ENCODE peak calls at places on chromosomes 3 and 15, in five cellular contexts. K, Q, P, B and Z are unnamed samples.

GRCh38 chr15:83284563-83285283 is at the start of gene BNC1:
- DNase-seq in Q (peak; percentile 20), P (no peak), B (no peak), K (no peak), Z (peak; percentile 86)

GRCh38 chr15:44595656-44596510 is 58.9 kb downstream of the EIF3J start:
- DNase-seq in Q (no peak), B (no peak), P (no peak), K (no peak), Z (no peak)

GRCh38 chr3:171811913-171812321 is 1.6 kb upstream of the PLD1 start:
- DNase-seq in K (peak; percentile 42), P (no peak), B (peak; percentile 79), Q (peak; percentile 76), Z (peak; percentile 79)

GRCh38 chr3:150319900-150320299 is 88.2 kb upstream of the TSC22D2 start:
- DNase-seq in P (peak; percentile 83), K (peak; percentile 98), Q (peak; percentile 96), B (no peak), Z (peak; percentile 99)

GRCh38 chr3:24185738-24186384 is 240.8 kb downstream of the NR1D2 start:
- DNase-seq in B (no peak), Q (peak; percentile 75), P (peak; percentile 26), K (peak; percentile 81), Z (peak; percentile 76)

GRCh38 chr3:174495231-174495755 is 363.8 kb upstream of the NAALADL2 start:
- DNase-seq in B (no peak), P (no peak), K (no peak), Q (peak; percentile 45), Z (no peak)

GRCh38 chr3:182597621-182598041 is 195.7 kb upstream of the ATP11B start:
- DNase-seq in Q (no peak), P (no peak), K (peak; percentile 92), B (no peak), Z (peak; percentile 87)

GRCh38 chr3:105157766-105158085 is 209.0 kb upstream of the ALCAM start:
- DNase-seq in K (peak; percentile 60), Q (no peak), B (no peak), P (no peak), Z (peak; percentile 67)

GRCh38 chr15:90201944-90202375 is 830 bp downstream of the SEMA4B start:
- DNase-seq in K (no peak), B (no peak), P (no peak), Q (peak; percentile 38), Z (no peak)

GRCh38 chr15:80931721-80932609 is 57.7 kb downstream of the MESD start:
- DNase-seq in B (peak; percentile 71), P (no peak), K (no peak), Q (no peak), Z (no peak)

GRCh38 chr15:52783191-52783829 is 6.8 kb downstream of the ONECUT1 start:
- DNase-seq in K (no peak), B (no peak), Q (no peak), P (no peak), Z (no peak)

GRCh38 chr15:40908095-40908494 is 13.8 kb downstream of the VPS18 start:
- DNase-seq in B (no peak), Q (no peak), K (no peak), P (no peak), Z (no peak)

GRCh38 chr3:158248261-158248660 is 138.4 kb downstream of the RSRC1 start:
- DNase-seq in P (no peak), B (no peak), K (no peak), Q (no peak), Z (no peak)

GRCh38 chr3:129001817-129002572 is 891 bp downstream of the EFCC1 start:
- DNase-seq in K (no peak), P (no peak), B (peak; percentile 60), Q (peak; percentile 30), Z (peak; percentile 35)

GRCh38 chr15:90683371-90683770 is 33.8 kb upstream of the BLM start:
- DNase-seq in B (no peak), K (no peak), P (no peak), Q (no peak), Z (no peak)

GRCh38 chr3:127915115-127915936 is at the start of gene KBTBD12:
- DNase-seq in P (no peak), Q (no peak), B (peak; percentile 77), K (no peak), Z (no peak)

GRCh38 chr15:73748731-73749130 is 4.4 kb downstream of the INSYN1 start:
- DNase-seq in B (no peak), Q (no peak), P (no peak), K (no peak), Z (no peak)

GRCh38 chr3:196712514-196713413 is 587 bp downstream of the PIGX start:
- DNase-seq in Q (peak; percentile 84), P (peak; percentile 10), B (peak; percentile 78), K (no peak), Z (peak; percentile 40)

GRCh38 chr15:70014860-70015490 is 82.7 kb downstream of the TLE3 start:
- DNase-seq in B (no peak), K (no peak), P (no peak), Q (no peak), Z (no peak)

GRCh38 chr3:35505181-35505580 is 134.1 kb upstream of the ARPP21 start:
- DNase-seq in Q (no peak), P (no peak), K (no peak), B (no peak), Z (no peak)

GRCh38 chr3:78368576-78369345 is 1328.9 kb downstream of the ROBO2 start:
- DNase-seq in P (no peak), K (no peak), B (no peak), Q (no peak), Z (peak; percentile 70)

GRCh38 chr15:81182746-81183402 is 13.8 kb upstream of the IL16 start:
- DNase-seq in K (no peak), B (peak; percentile 70), P (no peak), Q (peak; percentile 54), Z (no peak)

GRCh38 chr15:29857196-29857595 is 34.9 kb upstream of the TJP1 start:
- DNase-seq in K (peak; percentile 51), P (no peak), Q (no peak), B (no peak), Z (peak; percentile 22)

GRCh38 chr3:11001020-11001657 is 8.6 kb downstream of the SLC6A1 start:
- DNase-seq in P (no peak), B (no peak), K (no peak), Q (no peak), Z (no peak)

GRCh38 chr15:54481819-54482218 is 503.6 kb downstream of the UNC13C start:
- DNase-seq in K (no peak), Q (no peak), B (no peak), P (no peak), Z (no peak)
- TF ChIP-seq CTCF in K (no peak), Q (no peak), B (no peak), P (no peak), Z (no peak)

GRCh38 chr3:166554006-166554405 is 716.8 kb upstream of the BCHE start:
- DNase-seq in B (no peak), Q (no peak), P (no peak), K (no peak), Z (no peak)
- H3K4me3 ChIP-seq in B (no peak overlapping the region), Q (no peak overlapping the region), P (no peak overlapping the region), K (no peak overlapping the region), Z (no peak overlapping the region)

GRCh38 chr15:68279218-68279533 is 1.6 kb downstream of the FEM1B start:
- DNase-seq in B (no peak), P (no peak), K (no peak), Q (no peak), Z (no peak)

GRCh38 chr15:68276668-68277067 is 877 bp upstream of the FEM1B start:
- DNase-seq in B (no peak), P (no peak), Q (no peak), K (no peak), Z (no peak)

GRCh38 chr15:68278345-68279217 is 1.0 kb downstream of the FEM1B start:
- DNase-seq in Q (peak; percentile 37), K (peak; percentile 42), B (no peak), P (no peak), Z (peak; percentile 61)

GRCh38 chr15:68277131-68277604 is 377 bp upstream of the FEM1B start:
- DNase-seq in B (peak; percentile 78), K (no peak), P (no peak), Q (peak; percentile 74), Z (peak; percentile 44)

DNA sequence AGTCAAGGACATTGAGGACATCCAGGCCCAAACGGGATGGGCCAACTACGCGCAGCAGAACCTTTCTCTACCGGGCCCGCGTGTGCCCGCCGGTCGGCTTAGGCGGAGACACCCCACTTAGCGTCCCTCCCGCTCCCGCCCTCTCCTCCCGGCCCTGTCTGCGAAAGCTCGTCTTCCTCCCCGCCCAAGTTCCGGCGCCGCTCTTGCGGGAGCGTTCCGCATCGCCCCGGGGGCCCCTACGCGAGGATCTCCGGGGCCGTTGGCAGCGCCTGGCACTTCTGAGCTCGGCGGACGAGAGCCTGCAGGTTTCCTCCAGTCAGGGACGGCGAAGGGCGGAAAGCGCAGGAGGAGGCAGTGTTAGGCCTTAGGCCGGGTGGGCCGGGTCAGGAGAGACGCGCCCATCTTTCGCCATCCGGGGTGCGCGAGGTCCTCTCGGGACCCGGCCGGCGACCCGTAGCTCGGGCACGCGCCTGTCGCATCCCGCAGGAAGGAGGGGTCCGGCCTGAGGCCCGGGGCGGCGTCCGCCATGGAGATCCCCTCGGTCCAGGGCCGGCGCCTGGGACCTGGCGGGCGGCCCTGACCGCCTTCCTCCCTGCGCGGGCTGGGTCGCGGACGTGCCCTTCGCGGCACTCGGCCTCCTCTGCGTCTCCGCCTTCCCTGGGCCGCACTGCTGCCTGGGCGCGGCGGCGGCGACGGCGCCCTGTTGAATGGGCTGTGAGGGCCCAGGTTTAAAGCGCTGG is at the start of gene FEM1B:
- DNase-seq in K (peak; percentile 83), Q (peak; percentile 97), B (peak; percentile 97), P (peak; percentile 80), Z (peak; percentile 94)
- TF ChIP-seq CTCF in K (no peak), Q (no peak), B (no peak), P (no peak), Z (no peak)

GRCh38 chr15:85700767-85701166 is 94.0 kb downstream of the KLHL25 start:
- DNase-seq in B (no peak), K (no peak), Q (no peak), P (no peak), Z (no peak)

GRCh38 chr15:85706779-85707518 is 87.8 kb downstream of the KLHL25 start:
- DNase-seq in K (no peak), P (no peak), B (no peak), Q (peak; percentile 32), Z (no peak)

GRCh38 chr15:85704021-85704420 is 90.7 kb downstream of the KLHL25 start:
- DNase-seq in P (no peak), K (no peak), Q (peak; percentile 42), B (no peak), Z (no peak)

GRCh38 chr15:85704720-85705119 is 90.0 kb downstream of the KLHL25 start:
- DNase-seq in P (no peak), B (no peak), K (no peak), Q (peak; percentile 42), Z (no peak)

DNA sequence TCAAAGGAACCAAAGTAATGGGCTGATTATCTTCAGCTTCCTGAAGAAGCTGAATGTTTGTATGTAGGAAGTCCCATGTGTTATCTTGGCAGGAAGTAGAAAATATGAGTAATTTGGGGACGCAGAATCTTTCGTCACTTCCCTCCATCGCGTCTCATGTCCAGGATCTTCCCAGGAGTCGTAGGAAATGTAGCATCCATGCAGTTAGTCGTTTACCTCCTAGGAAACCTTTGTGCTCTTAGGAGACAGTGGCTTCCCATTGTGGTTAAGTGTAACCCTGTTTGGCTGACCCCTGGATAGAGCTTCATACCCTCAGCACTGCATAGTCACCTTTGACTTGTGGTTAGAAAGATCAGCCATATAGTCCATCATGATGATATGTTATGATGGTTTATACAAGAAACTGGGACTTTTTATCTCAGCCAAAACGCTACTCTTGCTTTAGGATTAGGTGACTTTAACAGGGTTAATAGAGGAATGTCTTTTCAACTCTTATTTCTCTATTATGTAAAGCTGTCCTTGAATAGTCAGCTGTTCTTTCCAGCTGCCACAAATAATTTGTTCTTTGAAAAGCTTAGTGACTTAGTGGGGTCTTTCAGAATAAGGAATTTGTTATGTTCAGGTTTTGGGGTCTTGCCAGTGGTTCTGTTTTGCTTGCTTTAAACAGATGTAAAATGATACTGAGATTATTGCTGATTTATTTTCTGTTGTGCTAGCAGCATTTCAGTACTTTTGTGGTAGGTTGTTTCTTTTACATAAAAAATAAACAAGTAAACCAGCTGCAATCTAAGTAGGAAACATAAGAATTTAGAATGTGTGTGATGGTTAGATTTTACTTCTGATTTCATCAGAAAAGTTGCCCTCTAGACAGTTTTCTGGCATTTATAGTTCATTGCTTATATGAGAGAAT is 92.1 kb downstream of the KLHL25 start:
- DNase-seq in Q (peak; percentile 35), B (no peak), P (no peak), K (no peak), Z (no peak)
- H3K4me3 ChIP-seq in Q (no peak overlapping the region), B (no peak overlapping the region), P (no peak overlapping the region), K (no peak overlapping the region), Z (no peak overlapping the region)